ENCODE peak calls at places on chromosome 11, in eight cellular contexts. F is SK-N-SH; K is heart left ventricle; U is upper lobe of right lung; X is psoas muscle; E is A549; V is tibial artery; A is CD8-positive, alpha-beta T cell. L is an unnamed sample. For H3K4me1, the result is how much of the 10 kb centered on the place peaks cover.

GRCh38 chr11:117885777-117886176 is 9.3 kb upstream of the FXYD6 start:
- DNase-seq in F (no peak), K (peak), U (no peak), X (peak), E (no peak), V (peak), A (no peak), L (no peak)

GRCh38 chr11:61815790-61816735 is 740 bp downstream of the FADS1 start:
- DNase-seq in F (peak), K (peak), U (peak), X (peak), E (peak), V (peak), A (peak), L (peak)

GRCh38 chr11:7437706-7438105 is 47.6 kb upstream of the OLFML1 start:
- DNase-seq in F (no peak), K (no peak), U (no peak), X (no peak), E (no peak), V (no peak), A (no peak), L (no peak)

GRCh38 chr11:952406-953385 is 27.0 kb downstream of the AP2A2 start:
- DNase-seq in F (no peak), K (no peak), U (no peak), X (no peak), E (peak), V (no peak), A (no peak), L (no peak)

GRCh38 chr11:559020-559620 is 1.4 kb downstream of the LMNTD2 start:
- DNase-seq in F (no peak), K (no peak), U (no peak), X (no peak), E (no peak), V (no peak), A (no peak), L (peak)

GRCh38 chr11:134126197-134126822 is 57.4 kb downstream of the JAM3 start:
- DNase-seq in F (peak), K (no peak), U (no peak), X (no peak), E (no peak), V (peak), A (no peak), L (no peak)

GRCh38 chr11:64482588-64482987 is 108.4 kb upstream of the SLC22A12 start:
- DNase-seq in F (no peak), K (no peak), U (no peak), X (no peak), E (no peak), V (no peak), A (no peak), L (no peak)

GRCh38 chr11:940496-941135 is 14.9 kb downstream of the AP2A2 start:
- DNase-seq in F (no peak), K (no peak), U (no peak), X (no peak), E (no peak), V (no peak), A (no peak), L (no peak)

GRCh38 chr11:77512092-77512491 is 38.2 kb upstream of the PAK1 start:
- DNase-seq in F (no peak), K (peak), U (no peak), X (no peak), E (no peak), V (no peak), A (no peak), L (no peak)

GRCh38 chr11:4531666-4532065 is 13.3 kb upstream of the OR52M1 start:
- DNase-seq in F (no peak), K (no peak), U (no peak), X (no peak), E (no peak), V (no peak), A (no peak), L (no peak)

GRCh38 chr11:2399488-2400068 is 972 bp upstream of the TSSC4 start:
- DNase-seq in F (no peak), K (no peak), U (no peak), X (no peak), E (peak), V (no peak), A (peak), L (peak)

GRCh38 chr11:122215244-122215992 is 99.4 kb upstream of the BLID start:
- DNase-seq in F (peak), K (peak), U (peak), X (peak), E (peak), V (peak), A (peak), L (peak)

GRCh38 chr11:102435688-102436087 is 16.9 kb downstream of the TMEM123 start:
- DNase-seq in F (no peak), K (no peak), U (no peak), X (no peak), E (no peak), V (no peak), A (no peak), L (no peak)

GRCh38 chr11:72191961-72192381 is at the start of gene FOLR1:
- DNase-seq in F (no peak), K (no peak), U (peak), X (no peak), E (no peak), V (no peak), A (no peak), L (no peak)

GRCh38 chr11:59680287-59681154 is 11.7 kb upstream of the PATL1 start:
- DNase-seq in F (peak), K (peak), U (peak), X (peak), E (peak), V (peak), A (peak), L (peak)

GRCh38 chr11:73270855-73271477 is 1.2 kb upstream of the P2RY6 start:
- DNase-seq in F (no peak), K (no peak), U (no peak), X (no peak), E (no peak), V (no peak), A (no peak), L (peak)

GRCh38 chr11:79150966-79151365 is 289.9 kb downstream of the TENM4 start:
- DNase-seq in F (no peak), K (no peak), U (no peak), X (no peak), E (no peak), V (no peak), A (no peak), L (no peak)

GRCh38 chr11:134283461-134284230 is 7.5 kb downstream of the GLB1L3 start:
- DNase-seq in F (no peak), K (no peak), U (no peak), X (no peak), E (no peak), V (no peak), A (no peak), L (no peak)

GRCh38 chr11:61895046-61895717 is 3.8 kb upstream of the FADS3 start:
- DNase-seq in F (no peak), K (no peak), U (no peak), X (no peak), E (no peak), V (no peak), A (no peak), L (no peak)

GRCh38 chr11:116613201-116613910 is 159.4 kb downstream of the BUD13 start:
- DNase-seq in F (no peak), K (no peak), U (no peak), X (no peak), E (no peak), V (no peak), A (no peak), L (no peak)

GRCh38 chr11:79437981-79438630 is 2.7 kb downstream of the TENM4 start:
- DNase-seq in F (peak), K (no peak), U (no peak), X (peak), E (no peak), V (peak), A (no peak), L (no peak)

GRCh38 chr11:68436985-68437926 is 23.3 kb upstream of the PPP6R3 start:
- DNase-seq in F (no peak), K (peak), U (no peak), X (no peak), E (peak), V (peak), A (no peak), L (no peak)

GRCh38 chr11:113085446-113085845 is 124.2 kb downstream of the NCAM1 start:
- DNase-seq in F (no peak), K (no peak), U (no peak), X (no peak), E (no peak), V (no peak), A (no peak), L (no peak)

GRCh38 chr11:206002-206384 is 1.2 kb downstream of the BET1L start:
- DNase-seq in F (no peak), K (no peak), U (peak), X (no peak), E (no peak), V (no peak), A (no peak), L (no peak)

GRCh38 chr11:68471360-68472340 is 11.1 kb downstream of the PPP6R3 start:
- DNase-seq in F (no peak), K (no peak), U (no peak), X (no peak), E (no peak), V (no peak), A (peak), L (no peak)

GRCh38 chr11:93567406-93567819 is 24.2 kb upstream of the SMCO4 start:
- DNase-seq in F (no peak), K (peak), U (no peak), X (peak), E (no peak), V (peak), A (no peak), L (no peak)

GRCh38 chr11:6481924-6482275 is 599 bp downstream of the TIMM10B start:
- DNase-seq in F (no peak), K (no peak), U (no peak), X (no peak), E (no peak), V (no peak), A (no peak), L (no peak)

GRCh38 chr11:100403817-100404216 is 283.3 kb upstream of the ARHGAP42 start:
- DNase-seq in F (no peak), K (no peak), U (no peak), X (no peak), E (no peak), V (no peak), A (no peak), L (no peak)

GRCh38 chr11:71935338-71935925 is 6.6 kb downstream of the RNF121 start:
- DNase-seq in F (no peak), K (no peak), U (no peak), X (no peak), E (no peak), V (no peak), A (no peak), L (no peak)

GRCh38 chr11:117438371-117439000 is 110.8 kb downstream of the CEP164 start:
- DNase-seq in F (no peak), K (no peak), U (no peak), X (no peak), E (no peak), V (no peak), A (no peak), L (no peak)

GRCh38 chr11:95324826-95325225 is 93.8 kb upstream of the SESN3 start:
- DNase-seq in F (no peak), K (no peak), U (no peak), X (no peak), E (no peak), V (no peak), A (no peak), L (no peak)

GRCh38 chr11:119673389-119674336 is 55.3 kb downstream of the NECTIN1 start:
- DNase-seq in F (no peak), K (no peak), U (no peak), X (no peak), E (no peak), V (no peak), A (peak), L (peak)

GRCh38 chr11:129416080-129416820 is 40.6 kb downstream of the BARX2 start:
- DNase-seq in F (no peak), K (no peak), U (no peak), X (no peak), E (no peak), V (no peak), A (no peak), L (no peak)

GRCh38 chr11:88115828-88116410 is 59.3 kb downstream of the RAB38 start:
- DNase-seq in F (no peak), K (no peak), U (no peak), X (no peak), E (no peak), V (no peak), A (no peak), L (no peak)

GRCh38 chr11:46119053-46119351 is 2.3 kb downstream of the PHF21A start:
- DNase-seq in F (no peak), K (no peak), U (no peak), X (no peak), E (no peak), V (no peak), A (no peak), L (no peak)

GRCh38 chr11:46116007-46116711 is 5.1 kb downstream of the PHF21A start:
- DNase-seq in F (no peak), K (no peak), U (no peak), X (no peak), E (no peak), V (no peak), A (no peak), L (peak)

GRCh38 chr11:46120361-46120710 is 918 bp downstream of the PHF21A start:
- DNase-seq in F (no peak), K (peak), U (peak), X (peak), E (peak), V (peak), A (peak), L (no peak)

GRCh38 chr11:46119352-46120216 is 1.7 kb downstream of the PHF21A start:
- DNase-seq in F (peak), K (peak), U (peak), X (peak), E (no peak), V (peak), A (peak), L (peak)

GRCh38 chr11:46117842-46118241 is 3.4 kb downstream of the PHF21A start:
- DNase-seq in F (no peak), K (no peak), U (no peak), X (no peak), E (no peak), V (no peak), A (no peak), L (no peak)
- TF ChIP-seq CTCF in F (peak), K (no peak), U (peak), X (no peak), E (peak), V (no peak), A (peak), L (peak)

GRCh38 chr11:76190376-76190775 is 15.9 kb downstream of the WNT11 start:
- DNase-seq in F (peak), K (no peak), U (no peak), X (no peak), E (no peak), V (no peak), A (no peak), L (no peak)

GRCh38 chr11:76188873-76189272 is 17.4 kb downstream of the WNT11 start:
- DNase-seq in F (no peak), K (no peak), U (no peak), X (no peak), E (no peak), V (no peak), A (no peak), L (no peak)

GRCh38 chr11:76193219-76193618 is 13.1 kb downstream of the WNT11 start:
- DNase-seq in F (peak), K (no peak), U (no peak), X (no peak), E (no peak), V (no peak), A (no peak), L (no peak)

GRCh38 chr11:76186776-76187279 is 19.5 kb downstream of the WNT11 start:
- DNase-seq in F (no peak), K (no peak), U (no peak), X (peak), E (no peak), V (no peak), A (no peak), L (no peak)

DNA sequence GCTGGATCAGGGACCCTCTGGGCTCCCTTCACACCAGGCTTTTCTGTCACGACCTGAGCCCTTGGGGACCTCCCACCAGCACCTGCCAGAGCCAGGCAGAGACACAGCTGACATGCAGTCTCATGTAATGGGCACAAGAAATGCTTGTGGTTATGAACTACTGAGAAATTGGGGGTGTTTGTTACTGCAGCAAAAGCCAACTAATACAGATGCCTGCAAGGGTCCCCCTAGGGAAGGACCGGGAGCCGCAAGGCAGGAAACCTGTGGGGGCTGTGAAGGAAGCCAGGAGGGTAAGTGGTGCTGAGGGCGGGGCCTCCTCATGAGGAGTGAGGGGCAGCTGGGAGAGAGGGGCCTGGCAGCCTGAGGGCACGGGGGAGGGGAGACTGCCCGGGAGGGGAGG is 16.6 kb downstream of the WNT11 start:
- DNase-seq in F (no peak), K (no peak), U (no peak), X (no peak), E (no peak), V (no peak), A (no peak), L (no peak)
- H3K4me1 ChIP-seq in F (under half), K (under half), U (under half), X (under half), E (under half), V (under half), A (under half), L (under half)

DNA sequence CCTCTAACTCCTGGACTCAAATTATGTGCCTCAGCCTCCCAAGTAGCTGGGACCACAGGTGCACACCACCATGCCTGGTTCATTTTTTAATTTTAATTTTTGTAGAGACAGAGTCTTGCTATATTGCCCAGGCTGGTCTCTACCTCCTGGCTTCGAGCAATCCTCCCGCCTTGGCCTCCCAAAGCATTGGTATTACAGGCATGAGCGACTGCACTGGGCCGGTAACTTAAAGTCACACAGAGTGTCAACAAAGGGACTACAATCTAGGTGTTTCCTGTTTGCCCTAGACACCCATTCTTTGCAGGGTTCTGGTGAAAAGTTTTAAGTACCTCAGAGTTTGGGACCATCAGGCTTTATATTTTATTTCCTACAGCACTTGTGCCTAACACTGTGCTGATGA is 8.4 kb downstream of the UVRAG start:
- DNase-seq in F (no peak), K (no peak), U (no peak), X (no peak), E (no peak), V (no peak), A (no peak), L (no peak)
- TF ChIP-seq CTCF in F (no peak), K (no peak), U (no peak), X (no peak), E (no peak), V (no peak), A (no peak), L (no peak)

GRCh38 chr11:11558826-11559225 is 63.0 kb downstream of the GALNT18 start:
- DNase-seq in F (no peak), K (no peak), U (peak), X (no peak), E (no peak), V (no peak), A (no peak), L (no peak)
- H3K4me1 ChIP-seq in F (under half), K (under half), U (under half), X (under half), E (under half), V (under half), A (under half), L (under half)

GRCh38 chr11:57640068-57640800 is 9.5 kb downstream of the YPEL4 start:
- DNase-seq in F (no peak), K (no peak), U (no peak), X (no peak), E (no peak), V (no peak), A (no peak), L (no peak)

GRCh38 chr11:57638811-57639320 is 10.8 kb downstream of the YPEL4 start:
- DNase-seq in F (peak), K (no peak), U (peak), X (no peak), E (no peak), V (no peak), A (no peak), L (no peak)

GRCh38 chr11:57639321-57640067 is 10.2 kb downstream of the YPEL4 start:
- DNase-seq in F (peak), K (no peak), U (no peak), X (no peak), E (no peak), V (no peak), A (no peak), L (no peak)

GRCh38 chr11:57641426-57641825 is 8.3 kb downstream of the YPEL4 start:
- DNase-seq in F (peak), K (no peak), U (no peak), X (no peak), E (peak), V (no peak), A (no peak), L (peak)

DNA sequence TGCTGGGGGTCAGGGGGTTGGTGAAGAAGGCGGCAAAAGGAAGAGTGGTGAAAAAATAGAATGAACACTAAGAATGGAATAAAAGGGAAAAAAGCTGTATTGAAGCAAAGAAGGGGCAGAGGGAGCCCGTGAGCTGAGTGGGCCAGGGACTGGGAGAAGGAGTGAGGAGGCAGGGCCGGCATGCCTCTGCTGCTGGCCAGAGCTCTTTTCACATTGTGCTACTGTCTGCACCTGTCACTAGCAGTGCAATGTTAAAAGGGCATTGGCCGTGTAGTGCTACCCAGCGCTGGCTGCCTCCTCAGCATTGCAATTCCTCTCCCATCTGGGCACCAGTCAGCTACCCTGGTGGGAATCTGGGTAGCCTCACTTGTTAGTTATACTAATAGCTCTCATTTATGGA is 8.7 kb downstream of the YPEL4 start:
- DNase-seq in F (no peak), K (no peak), U (no peak), X (no peak), E (no peak), V (no peak), A (no peak), L (peak)
- TF ChIP-seq CTCF in F (peak), K (peak), U (no peak), X (peak), E (no peak), V (no peak), A (no peak), L (peak)

GRCh38 chr11:16469968-16470367 is 113.6 kb upstream of the SOX6 start:
- DNase-seq in F (no peak), K (no peak), U (no peak), X (no peak), E (no peak), V (no peak), A (no peak), L (no peak)
- H3K4me1 ChIP-seq in F (under half), K (under half), U (under half), X (under half), E (under half), V (under half), A (under half), L (under half)